ENCODE peak calls at places on chromosomes 1 and 21, in four cellular contexts. Q is M059J, I is bronchial epithelial cell, X is AG20443. N is an unnamed sample.

GRCh38 chr1:26553942-26554682 is 24.6 kb downstream of the RPS6KA1 start:
- DNase-seq in Q (no peak), I (no peak), X (no peak), N (no peak)

GRCh38 chr1:191240925-191241324 is 763.3 kb upstream of the BRINP3 start:
- DNase-seq in Q (no peak), I (no peak), X (no peak), N (no peak)

GRCh38 chr21:36499578-36500471 is 19.9 kb upstream of the CLDN14 start:
- DNase-seq in Q (peak), X (peak), I (peak), N (peak)

GRCh38 chr1:60970081-60970509 is 112.3 kb upstream of the NFIA start:
- DNase-seq in I (peak), Q (no peak), X (peak), N (no peak)

GRCh38 chr1:109493227-109493626 is 667 bp upstream of the CYB561D1 start:
- DNase-seq in Q (no peak), X (no peak), I (no peak), N (no peak)

GRCh38 chr1:243982451-243983018 is 68.5 kb upstream of the ZBTB18 start:
- DNase-seq in Q (no peak), X (no peak), I (no peak), N (no peak)

GRCh38 chr1:108502624-108503023 is 52.5 kb downstream of the NBPF6 start:
- DNase-seq in X (peak), Q (peak), I (no peak), N (peak)

GRCh38 chr1:43557744-43558245 is 27.1 kb downstream of the PTPRF start:
- DNase-seq in Q (no peak), I (peak), X (no peak), N (no peak)

GRCh38 chr1:245493029-245493428 is 338.2 kb downstream of the KIF26B start:
- DNase-seq in Q (no peak), X (no peak), I (no peak), N (no peak)

GRCh38 chr1:180213401-180214177 is 16.5 kb upstream of the LHX4 start:
- DNase-seq in I (no peak), Q (peak), X (peak), N (peak)

GRCh38 chr1:111690306-111690617 is 48.9 kb downstream of the INKA2 start:
- DNase-seq in X (peak), I (no peak), Q (peak), N (peak)

GRCh38 chr1:89643577-89643976 is 10.7 kb downstream of the LRRC8C start:
- DNase-seq in I (no peak), Q (no peak), X (no peak), N (no peak)

GRCh38 chr1:93047585-93047984 is 31.5 kb upstream of the MTF2 start:
- DNase-seq in I (no peak), X (no peak), Q (no peak), N (no peak)

GRCh38 chr1:87140831-87141540 is 187.7 kb upstream of the LMO4 start:
- DNase-seq in I (peak), X (peak), Q (peak), N (peak)